ENCODE peak calls at places on chromosome 17, in four cellular contexts. Z, O, Q and B are unnamed samples.

GRCh38 chr17:58531661-58532554 is 17.5 kb upstream of the MTMR4 start:
- DNase-seq in Z (no peak), Q (peak), O (peak), B (no peak)

GRCh38 chr17:56908061-56908542 is 5.7 kb downstream of the TRIM25 start:
- DNase-seq in O (no peak), Z (no peak), Q (no peak), B (no peak)

GRCh38 chr17:61400058-61400785 is 579 bp downstream of the TBX2 start:
- DNase-seq in Q (no peak), O (peak), Z (peak), B (no peak)

GRCh38 chr17:50029185-50029584 is 26.7 kb upstream of the ITGA3 start:
- DNase-seq in Z (no peak), Q (peak), O (no peak), B (no peak)

GRCh38 chr17:31627960-31628359 is 231.1 kb downstream of the COPRS start:
- DNase-seq in Q (no peak), Z (no peak), O (no peak), B (no peak)

GRCh38 chr17:57892146-57892819 is 42.4 kb upstream of the MRPS23 start:
- DNase-seq in O (peak), Z (peak), Q (peak), B (peak)

GRCh38 chr17:49548506-49549310 is 27.0 kb upstream of the NXPH3 start:
- DNase-seq in Z (peak), O (peak), Q (peak), B (peak)

GRCh38 chr17:48729335-48730239 is 1.0 kb upstream of the HOXB13 start:
- DNase-seq in Z (no peak), Q (no peak), O (no peak), B (no peak)

GRCh38 chr17:27657620-27658019 is 26.6 kb downstream of the LGALS9 start:
- DNase-seq in Q (no peak), Z (no peak), O (peak), B (no peak)

GRCh38 chr17:720706-721539 is 6.3 kb upstream of the VPS53 start:
- DNase-seq in O (no peak), Q (no peak), Z (no peak), B (no peak)

GRCh38 chr17:58587713-58588117 is 73.3 kb upstream of the MTMR4 start:
- DNase-seq in O (peak), Z (peak), Q (peak), B (peak)

GRCh38 chr17:39069114-39069756 is 82.2 kb downstream of the PLXDC1 start:
- DNase-seq in Z (peak), O (no peak), Q (no peak), B (peak)

GRCh38 chr17:7538050-7538449 is 10.8 kb upstream of the TNFSF12 start:
- DNase-seq in O (no peak), Z (no peak), Q (no peak), B (no peak)

GRCh38 chr17:13734880-13735279 is 133.2 kb upstream of the HS3ST3A1 start:
- DNase-seq in Z (no peak), Q (no peak), O (no peak), B (no peak)

GRCh38 chr17:83080641-83081560 is 1.5 kb downstream of the METRNL start:
- DNase-seq in Q (peak), Z (no peak), O (no peak), B (no peak)

GRCh38 chr17:82348866-82349265 is 10.2 kb upstream of the TEX19 start:
- DNase-seq in O (no peak), Q (no peak), Z (no peak), B (no peak)

GRCh38 chr17:36602030-36602737 is 801 bp downstream of the MRM1 start:
- DNase-seq in Z (no peak), O (no peak), Q (no peak), B (no peak)

GRCh38 chr17:82029990-82030469 is 1.4 kb upstream of the RAC3 start:
- DNase-seq in Z (no peak), O (no peak), Q (no peak), B (no peak)

GRCh38 chr17:41625602-41626001 is 1.2 kb upstream of the KRT17 start:
- DNase-seq in Q (no peak), Z (no peak), O (no peak), B (no peak)

GRCh38 chr17:10605221-10605783 is 51.8 kb downstream of the MYH3 start:
- DNase-seq in O (no peak), Z (no peak), Q (no peak), B (no peak)

GRCh38 chr17:77688369-77688768 is 270.1 kb upstream of the TNRC6C start:
- DNase-seq in Q (no peak), Z (no peak), O (no peak), B (no peak)

GRCh38 chr17:80681215-80681614 is 136.6 kb downstream of the RPTOR start:
- DNase-seq in Z (no peak), O (no peak), Q (no peak), B (no peak)

GRCh38 chr17:6374761-6375312 is 60.1 kb downstream of the AIPL1 start:
- DNase-seq in O (peak), Q (no peak), Z (peak), B (no peak)

GRCh38 chr17:3873862-3874261 is 19.0 kb downstream of the CAMKK1 start:
- DNase-seq in O (no peak), Z (no peak), Q (no peak), B (no peak)

GRCh38 chr17:49031965-49032928 is 35.1 kb downstream of the IGF2BP1 start:
- DNase-seq in O (peak), Z (peak), Q (peak), B (peak)

GRCh38 chr17:74815067-74815466 is 38.9 kb upstream of the NAT9 start:
- DNase-seq in Q (no peak), Z (no peak), O (no peak), B (no peak)

GRCh38 chr17:75238684-75239191 is 22.7 kb downstream of the GGA3 start:
- DNase-seq in Z (peak), O (peak), Q (peak), B (peak)

GRCh38 chr17:19569785-19570496 is 36.3 kb downstream of the SLC47A1 start:
- DNase-seq in Q (no peak), O (no peak), Z (no peak), B (no peak)

GRCh38 chr17:34487616-34488015 is 91.8 kb upstream of the TMEM132E start:
- DNase-seq in O (peak), Q (no peak), Z (no peak), B (no peak)

GRCh38 chr17:69430488-69430887 is 16.0 kb downstream of the MAP2K6 start:
- DNase-seq in O (no peak), Q (no peak), Z (no peak), B (no peak)

GRCh38 chr17:50100480-50100883 is 5.3 kb downstream of the PDK2 start:
- DNase-seq in O (no peak), Z (no peak), Q (no peak), B (no peak)

GRCh38 chr17:9672691-9673090 is 27.4 kb downstream of the USP43 start:
- DNase-seq in O (no peak), Z (no peak), Q (no peak), B (no peak)

GRCh38 chr17:21368545-21369246 is 7.5 kb upstream of the KCNJ12 start:
- DNase-seq in O (no peak), Q (no peak), Z (no peak), B (no peak)

GRCh38 chr17:83195330-83196087 is 116.1 kb downstream of the METRNL start:
- DNase-seq in O (no peak), Z (no peak), Q (peak), B (no peak)

GRCh38 chr17:78387982-78388941 is 9.8 kb downstream of the PGS1 start:
- DNase-seq in O (no peak), Q (no peak), Z (no peak), B (no peak)

GRCh38 chr17:9905902-9906301 is 831 bp upstream of the RCVRN start:
- DNase-seq in Q (peak), Z (peak), O (peak), B (peak)

GRCh38 chr17:33929181-33929724 is 325.8 kb upstream of the CCL2 start:
- DNase-seq in O (peak), Q (no peak), Z (no peak), B (no peak)

GRCh38 chr17:81398170-81398854 is 3.1 kb downstream of the BAHCC1 start:
- DNase-seq in O (peak), Q (no peak), Z (peak), B (no peak)

DNA sequence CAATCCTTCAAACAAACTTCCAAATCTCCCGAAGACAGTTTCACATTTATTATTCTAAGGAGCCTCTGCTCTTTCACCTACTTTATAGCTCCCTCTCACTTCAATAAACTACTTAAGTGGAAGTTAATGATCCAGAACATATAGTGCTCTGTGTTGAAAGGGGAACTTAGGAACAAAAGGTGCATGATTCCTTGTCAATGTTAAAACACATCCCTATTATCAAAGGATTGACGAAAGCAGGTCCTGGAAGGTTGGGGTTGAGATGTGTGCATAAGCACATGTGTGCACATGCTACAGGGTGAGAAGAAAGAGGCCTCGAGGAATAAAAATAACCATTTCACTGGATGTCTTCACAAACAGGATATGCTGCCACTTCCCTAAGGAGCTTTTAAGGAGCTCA is 170.3 kb downstream of the SLC39A11 start:
- DNase-seq in Z (no peak), O (no peak), Q (no peak), B (no peak)
- TF ChIP-seq HMGXB4 in Z (no peak), O (no peak), Q (no peak), B (no peak)

GRCh38 chr17:35489944-35490343 is 41.4 kb upstream of the SLFN13 start:
- DNase-seq in Q (no peak), Z (no peak), O (peak), B (no peak)
- TF ChIP-seq HMGXB4 in Q (no peak), Z (no peak), O (no peak), B (no peak)

GRCh38 chr17:30552994-30553565 is 75.9 kb downstream of the GOSR1 start:
- DNase-seq in Q (no peak), O (no peak), Z (no peak), B (no peak)
- TF ChIP-seq HMGXB4 in Q (no peak), O (no peak), Z (no peak), B (no peak)

DNA sequence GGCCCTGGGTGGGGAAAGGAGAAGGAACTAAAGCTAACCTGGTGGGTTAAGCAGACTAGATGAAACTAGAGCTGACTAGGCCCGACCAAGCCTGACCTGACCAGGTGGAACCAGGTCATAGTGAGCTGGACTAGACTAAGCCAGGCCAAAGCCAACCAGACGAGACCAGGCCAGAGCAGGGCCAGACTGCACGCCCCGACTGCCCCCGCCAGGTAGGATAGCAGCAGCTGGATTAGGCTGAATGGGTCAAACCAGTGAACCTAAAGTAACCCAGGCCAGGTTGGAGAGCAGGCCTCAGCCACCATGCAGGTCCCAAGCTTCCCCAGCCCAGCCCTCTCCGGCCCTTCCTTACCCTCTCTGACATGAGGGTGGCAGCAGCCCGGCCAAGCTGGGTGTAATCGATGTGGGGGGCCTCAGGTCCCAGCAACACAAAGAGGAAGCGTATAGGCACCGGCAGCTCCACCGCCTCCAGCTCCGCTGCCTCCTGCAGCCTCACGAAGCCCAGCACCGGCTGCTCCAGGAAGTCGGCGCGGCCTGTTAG is 9.1 kb downstream of the SLC4A1 start:
- DNase-seq in Z (no peak), Q (no peak), O (no peak), B (no peak)
- TF ChIP-seq HMGXB4 in Z (no peak), Q (no peak), O (no peak), B (no peak)

GRCh38 chr17:79587421-79587820 is 23.4 kb downstream of the RBFOX3 start:
- DNase-seq in O (no peak), Z (no peak), Q (no peak), B (no peak)

GRCh38 chr17:79586131-79586530 is 24.7 kb downstream of the RBFOX3 start:
- DNase-seq in O (no peak), Z (no peak), Q (no peak), B (no peak)

GRCh38 chr17:79581306-79581932 is 29.4 kb downstream of the RBFOX3 start:
- DNase-seq in Z (no peak), Q (no peak), O (no peak), B (no peak)

GRCh38 chr17:79579074-79579800 is 31.6 kb downstream of the RBFOX3 start:
- DNase-seq in Q (no peak), Z (no peak), O (no peak), B (no peak)

GRCh38 chr17:79583475-79583874 is 27.4 kb downstream of the RBFOX3 start:
- DNase-seq in Z (no peak), Q (no peak), O (no peak), B (no peak)
- TF ChIP-seq HMGXB4 in Z (no peak), Q (no peak), O (no peak), B (no peak)

GRCh38 chr17:28661635-28662526 is at the start of the genes SDF2 and SUPT6H:
- DNase-seq in O (peak), Z (peak), Q (peak), B (peak)

GRCh38 chr17:28663723-28664122 is 1.7 kb downstream of the SUPT6H start:
- DNase-seq in Q (no peak), O (no peak), Z (no peak), B (no peak)

GRCh38 chr17:28655160-28655559 is 6.5 kb downstream of the SDF2 start:
- DNase-seq in Z (no peak), Q (no peak), O (no peak), B (no peak)

GRCh38 chr17:28662527-28662829 is 473 bp downstream of the SUPT6H start:
- DNase-seq in Q (no peak), Z (no peak), O (no peak), B (no peak)

GRCh38 chr17:28657756-28658155 is 4.0 kb downstream of the SDF2 start:
- DNase-seq in O (no peak), Z (no peak), Q (no peak), B (no peak)
- TF ChIP-seq HMGXB4 in O (no peak), Z (no peak), Q (no peak), B (no peak)

DNA sequence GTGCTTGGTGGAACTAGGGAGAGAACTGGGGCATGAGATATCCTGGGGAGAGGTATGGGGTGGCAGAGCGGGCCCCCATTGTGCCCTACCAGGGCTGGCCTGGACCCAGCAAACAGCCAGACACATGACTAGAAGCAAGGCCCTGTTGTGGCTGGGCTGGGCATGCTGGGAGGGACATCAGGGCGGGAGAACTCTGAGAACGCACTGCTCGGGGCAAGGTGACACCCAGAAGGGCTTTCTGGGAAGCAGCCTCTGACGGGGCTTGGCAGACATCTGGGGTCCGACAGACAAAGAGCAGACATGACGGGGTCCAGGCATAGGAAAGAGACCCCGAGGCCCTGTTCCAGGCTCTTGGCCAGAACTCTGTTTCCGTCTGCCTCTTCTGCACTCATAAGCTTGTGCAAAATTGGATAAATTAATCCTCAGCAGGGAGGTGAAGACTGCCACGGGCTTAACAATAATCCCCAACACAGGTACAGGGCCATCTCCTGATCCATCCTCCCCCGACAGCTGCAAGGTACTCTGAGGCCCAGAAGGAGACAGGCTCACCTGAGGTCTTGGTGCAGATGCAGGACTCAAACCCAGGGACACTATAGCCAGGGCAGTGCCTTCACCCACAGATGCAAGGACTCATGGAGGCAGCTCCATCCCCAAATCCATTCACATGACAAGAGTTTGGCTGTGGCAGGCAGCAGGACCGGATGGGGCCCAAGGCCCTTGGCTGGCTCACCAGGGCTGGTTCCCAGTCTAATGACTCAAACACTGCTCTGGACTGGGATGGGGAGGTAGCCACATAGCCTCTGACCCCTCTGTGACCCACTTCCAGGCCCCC is 5.4 kb downstream of the SREBF1 start:
- DNase-seq in Q (no peak), Z (no peak), O (no peak), B (no peak)
- TF ChIP-seq HMGXB4 in Q (no peak), Z (no peak), O (no peak), B (no peak)

DNA sequence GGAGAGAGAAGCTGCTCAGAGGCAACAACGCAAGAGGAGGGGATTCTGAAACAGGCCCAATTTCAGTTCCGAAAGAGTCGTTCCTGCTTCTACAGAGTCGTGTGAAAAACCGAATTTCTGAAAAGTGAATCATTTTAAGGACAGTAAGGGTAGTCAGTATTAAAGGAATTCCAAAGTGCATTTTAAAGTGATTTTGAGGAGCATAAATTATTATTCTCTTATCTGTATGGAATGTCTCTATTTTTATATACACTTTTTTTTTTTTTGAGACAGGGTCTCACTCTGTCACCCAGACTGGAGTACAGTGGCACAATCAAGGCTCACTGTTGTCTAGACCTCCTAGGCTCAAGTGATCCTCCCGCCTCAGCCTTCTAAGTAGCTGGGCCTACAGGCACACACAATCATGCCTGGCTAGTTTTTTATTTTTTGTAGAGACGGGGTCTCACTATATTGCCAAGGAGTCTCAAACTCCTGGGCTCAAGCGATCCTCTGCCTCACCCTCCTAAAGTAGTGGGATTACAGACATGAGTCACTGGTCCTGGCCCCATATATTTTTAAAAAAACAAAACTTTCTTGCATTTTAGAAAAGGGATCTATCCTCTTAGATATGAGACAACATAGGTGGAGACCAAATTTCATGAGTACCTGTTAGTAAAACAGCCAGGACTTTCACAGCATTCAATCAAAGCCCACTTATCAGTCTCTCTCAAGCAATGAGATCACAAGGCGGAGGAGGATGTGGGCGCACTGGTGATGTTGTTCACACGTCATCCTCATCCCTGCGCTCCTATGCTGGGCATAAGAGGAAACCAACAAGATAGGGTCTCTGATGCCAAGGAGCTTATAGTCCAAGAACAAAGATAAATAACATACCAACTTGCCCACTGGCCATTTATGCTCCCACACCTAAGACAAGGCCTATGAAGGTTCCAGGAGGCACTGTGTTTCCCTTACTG is 53.2 kb downstream of the SMG6 start:
- DNase-seq in O (no peak), Z (no peak), Q (no peak), B (no peak)
- TF ChIP-seq HMGXB4 in O (no peak), Z (no peak), Q (no peak), B (no peak)

GRCh38 chr17:76382305-76382802 is 2.1 kb upstream of the SPHK1 start:
- DNase-seq in Q (peak), O (peak), Z (no peak), B (peak)
- TF ChIP-seq HMGXB4 in Q (no peak), O (no peak), Z (no peak), B (peak)